ENCODE peak calls at places on chromosomes 12 and 14, in six cellular contexts. W is uterus, H is breast epithelium, G is lower leg skin, S is HCT116, Z is right lobe of liver. D is an unnamed sample.

GRCh38 chr12:124426594-124427550 is 132.0 kb downstream of the RFLNA start:
- DNase-seq in S (no peak), Z (no peak), W (no peak), H (no peak), G (no peak), D (no peak)

GRCh38 chr14:49770212-49770817 is 2.4 kb downstream of the KLHDC2 start:
- DNase-seq in S (no peak), W (no peak), H (no peak), Z (peak; percentile 31), G (no peak), D (no peak)

GRCh38 chr14:91835197-91835919 is 32.0 kb downstream of the TC2N start:
- DNase-seq in H (no peak), Z (no peak), W (no peak), G (no peak), S (no peak), D (no peak)

GRCh38 chr14:75520852-75521251 is 1.4 kb upstream of the BATF start:
- DNase-seq in H (no peak), Z (no peak), S (no peak), W (no peak), G (no peak), D (no peak)

GRCh38 chr12:117820216-117820907 is 148.4 kb downstream of the KSR2 start:
- DNase-seq in G (no peak), W (no peak), H (no peak), S (no peak), Z (no peak), D (no peak)

GRCh38 chr14:67541448-67542387 is 8.6 kb downstream of the PLEKHH1 start:
- DNase-seq in Z (no peak), W (no peak), H (no peak), S (no peak), G (no peak), D (no peak)

GRCh38 chr14:92348154-92348553 is 25.2 kb downstream of the SLC24A4 start:
- DNase-seq in H (no peak), S (no peak), W (no peak), Z (no peak), G (no peak), D (no peak)

GRCh38 chr14:101834387-101835165 is 73.1 kb downstream of the PPP2R5C start:
- DNase-seq in W (no peak), H (no peak), S (no peak), G (no peak), Z (no peak), D (no peak)

GRCh38 chr12:67710582-67710981 is 62.0 kb downstream of the DYRK2 start:
- DNase-seq in H (no peak), G (no peak), W (no peak), S (no peak), Z (no peak), D (no peak)

GRCh38 chr12:81229718-81230117 is 151.8 kb downstream of the ACSS3 start:
- DNase-seq in H (no peak), W (no peak), G (no peak), S (no peak), Z (no peak), D (no peak)

GRCh38 chr14:61476737-61477410 is 155.5 kb downstream of the PRKCH start:
- DNase-seq in G (peak; percentile 67), W (peak; percentile 37), H (no peak), Z (no peak), S (no peak), D (no peak)

GRCh38 chr12:124453419-124454351 is 113.7 kb downstream of the NCOR2 start:
- DNase-seq in S (peak; percentile 85), W (peak; percentile 63), Z (peak; percentile 75), H (no peak), G (peak; percentile 81), D (peak; percentile 42)

GRCh38 chr12:104974626-104975290 is 11.4 kb upstream of the NOPCHAP1 start:
- DNase-seq in S (no peak), W (no peak), G (peak; percentile 29), H (no peak), Z (no peak), D (no peak)

GRCh38 chr14:68365228-68365627 is 427.6 kb downstream of the ZFP36L1 start:
- DNase-seq in Z (no peak), S (peak; percentile 8), G (no peak), W (no peak), H (no peak), D (no peak)

GRCh38 chr12:31849090-31849687 is 110.0 kb upstream of the RESF1 start:
- DNase-seq in Z (no peak), H (no peak), W (no peak), G (no peak), S (peak; percentile 54), D (peak; percentile 49)

GRCh38 chr12:16610743-16611142 is 4.8 kb upstream of the LMO3 start:
- DNase-seq in Z (no peak), G (no peak), H (no peak), S (no peak), W (no peak), D (no peak)

GRCh38 chr12:114241973-114242434 is 163.9 kb downstream of the TBX5 start:
- DNase-seq in S (peak; percentile 62), W (no peak), Z (no peak), H (no peak), G (no peak), D (peak; percentile 30)

GRCh38 chr12:15496738-15497137 is 174.4 kb downstream of the PTPRO start:
- DNase-seq in G (no peak), Z (no peak), S (no peak), W (no peak), H (no peak), D (no peak)

GRCh38 chr14:44490966-44491365 is 16.1 kb downstream of the FSCB start:
- DNase-seq in H (no peak), G (no peak), W (no peak), S (no peak), Z (no peak), D (no peak)

GRCh38 chr12:76192416-76192815 is 107.9 kb upstream of the NAP1L1 start:
- DNase-seq in H (no peak), Z (no peak), G (no peak), W (no peak), S (no peak), D (no peak)

GRCh38 chr14:68543516-68543915 is 249.4 kb downstream of the ZFP36L1 start:
- DNase-seq in G (no peak), S (no peak), W (no peak), Z (no peak), H (no peak), D (no peak)

GRCh38 chr12:69588527-69588926 is 3.3 kb downstream of the CCT2 start:
- DNase-seq in Z (no peak), G (no peak), H (no peak), W (no peak), S (no peak), D (no peak)

GRCh38 chr12:69580074-69580473 is 5.2 kb upstream of the CCT2 start:
- DNase-seq in W (no peak), Z (no peak), G (no peak), H (no peak), S (no peak), D (no peak)

GRCh38 chr12:69583203-69583602 is 2.1 kb upstream of the CCT2 start:
- DNase-seq in Z (no peak), W (no peak), G (no peak), S (no peak), H (no peak), D (peak; percentile 65)

GRCh38 chr12:69589082-69589481 is 3.8 kb downstream of the CCT2 start:
- DNase-seq in G (no peak), Z (no peak), H (no peak), S (no peak), W (no peak), D (peak; percentile 20)

GRCh38 chr12:69585189-69586062 is at the start of gene CCT2:
- DNase-seq in S (peak; percentile 88), G (peak; percentile 97), H (peak; percentile 96), W (peak; percentile 96), Z (peak; percentile 97), D (peak; percentile 98)
- TF ChIP-seq POLR2A in S (peak; percentile 86), G (peak; percentile 22), H (peak; percentile 70), W (peak; percentile 53), Z (peak; percentile 93), D (peak; percentile 98)

DNA sequence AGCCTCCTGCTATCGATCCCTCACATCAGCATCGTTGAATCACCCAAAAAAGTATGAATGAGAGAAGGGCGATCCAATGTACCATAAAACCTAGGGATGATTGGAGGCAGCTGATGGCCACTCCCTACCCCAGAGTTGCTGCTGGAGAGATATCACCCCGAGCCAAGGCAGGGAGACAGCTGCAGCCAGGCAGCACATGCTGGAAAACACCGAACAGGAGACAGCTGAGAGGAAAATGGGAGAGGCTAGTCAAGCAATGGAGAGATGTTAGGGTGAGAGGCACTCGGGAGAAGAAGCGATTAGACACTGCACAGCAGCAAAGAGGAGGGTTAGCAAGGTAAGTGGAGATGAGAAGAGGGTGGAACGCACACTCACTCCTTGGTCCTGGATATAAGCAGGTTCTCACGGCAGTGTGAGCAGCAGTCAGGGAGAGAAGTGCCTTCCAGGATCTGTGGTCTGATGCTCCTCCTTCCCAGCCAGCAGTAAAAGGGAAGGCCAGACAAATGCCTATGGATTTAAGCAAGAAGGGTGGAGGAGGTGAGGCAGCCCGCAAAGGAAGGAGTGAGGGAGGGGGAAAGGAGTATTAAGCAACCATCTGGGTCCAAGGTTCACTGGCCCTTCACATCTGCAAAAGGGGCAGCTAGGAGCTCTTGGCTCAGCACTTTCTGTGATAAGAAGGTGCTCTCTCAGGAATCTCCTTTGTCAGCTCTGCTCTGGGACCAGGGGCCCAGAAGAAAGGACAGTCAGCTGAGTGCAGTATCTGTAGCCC is at the start of gene SLC7A7:
- DNase-seq in S (no peak), W (no peak), G (no peak), Z (no peak), H (no peak), D (no peak)
- TF ChIP-seq POLR2A in S (no peak), W (no peak), G (no peak), Z (no peak), H (no peak), D (no peak)

DNA sequence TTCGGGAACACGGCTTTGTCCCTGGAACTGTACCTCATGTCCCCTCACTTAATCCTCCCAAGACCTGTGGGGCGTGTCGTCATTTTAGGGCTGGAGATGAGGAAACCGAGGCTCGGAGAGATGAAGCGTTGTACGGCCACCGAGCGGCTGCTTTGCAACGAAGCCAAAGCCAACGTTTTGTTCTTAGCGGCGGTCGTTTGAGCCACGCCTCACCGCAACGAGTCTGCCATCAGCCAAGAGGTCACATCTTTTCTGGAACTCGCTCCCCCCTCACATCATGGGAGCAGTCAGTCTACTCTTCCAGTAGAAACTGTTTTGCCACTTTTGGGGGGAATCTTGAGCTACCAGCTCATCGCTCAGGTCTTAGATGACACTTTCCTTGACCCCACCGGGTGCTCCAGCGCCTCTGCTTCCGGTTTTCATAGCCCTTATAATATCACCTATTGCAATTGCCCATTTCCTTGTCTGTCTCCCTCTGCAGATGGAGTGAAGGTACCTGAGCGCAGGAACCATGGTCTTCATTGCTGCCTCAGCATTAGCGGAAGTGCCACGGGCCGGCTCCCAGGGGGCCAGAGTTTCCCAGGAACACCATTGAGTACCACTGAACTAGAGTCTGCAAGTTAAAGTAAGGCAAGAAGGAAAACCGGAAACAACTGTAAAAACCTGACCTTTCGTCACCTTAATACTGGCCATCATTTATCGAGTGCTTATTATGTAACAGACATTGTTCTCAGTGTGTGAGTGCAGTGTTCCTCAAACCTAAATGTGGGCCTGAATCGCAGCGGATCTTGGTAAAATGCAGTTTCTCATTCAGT is 19.6 kb downstream of the NINJ2 start:
- DNase-seq in Z (no peak), S (no peak), H (no peak), G (no peak), W (peak; percentile 41), D (peak; percentile 72)
- TF ChIP-seq POLR2A in Z (no peak), S (no peak), H (no peak), G (no peak), W (no peak), D (peak; percentile 64)

DNA sequence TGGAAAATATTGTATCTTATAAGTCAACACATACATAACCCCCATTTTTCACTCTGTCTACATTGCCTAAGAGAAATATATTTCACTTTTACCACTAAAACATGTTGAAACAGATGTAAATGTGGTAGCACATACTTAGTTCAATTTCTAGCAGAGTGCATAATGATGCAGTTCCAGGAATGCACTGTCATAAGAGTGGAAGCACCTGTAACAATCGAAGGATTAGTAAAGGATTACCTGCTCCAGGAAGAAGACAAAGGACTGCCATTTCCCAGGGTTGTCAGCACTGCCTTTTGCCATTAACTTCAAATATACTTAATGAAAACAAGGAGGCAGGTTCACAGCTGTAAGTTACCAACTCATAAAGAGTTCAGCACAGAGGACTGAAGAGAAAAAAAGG is 24.6 kb downstream of the DAD1 start:
- DNase-seq in H (no peak), Z (no peak), W (no peak), S (no peak), G (no peak), D (no peak)
- TF ChIP-seq POLR2A in H (no peak), Z (no peak), W (no peak), S (no peak), G (no peak), D (no peak)

D was measured in erythroblast.